ENCODE peak calls at places on chromosome 4, in six cellular contexts. One of them, this sample, is unnamed.

GRCh38 chr4:100366213-100366612 is 151.6 kb downstream of the EMCN start:
- DNase-seq in H9: peak; percentile 31
- DNase-seq in AG10803: no peak
- DNase-seq in PC-3: no peak
- DNase-seq in Peyer's patch: no peak
- DNase-seq in cardiac muscle cell: no peak
- DNase-seq in this sample: no peak

GRCh38 chr4:76028242-76028859 is 5.1 kb upstream of the CXCL10 start:
- DNase-seq in PC-3: no peak
- DNase-seq in cardiac muscle cell: no peak
- DNase-seq in H9: no peak
- DNase-seq in Peyer's patch: no peak
- DNase-seq in AG10803: no peak
- DNase-seq in this sample: no peak

GRCh38 chr4:17385403-17385802 is 126.5 kb downstream of the QDPR start:
- DNase-seq in AG10803: peak; percentile 44
- DNase-seq in H9: no peak
- DNase-seq in Peyer's patch: no peak
- DNase-seq in cardiac muscle cell: peak; percentile 1
- DNase-seq in PC-3: no peak
- DNase-seq in this sample: no peak

GRCh38 chr4:94304365-94304971 is 38.2 kb downstream of the HPGDS start:
- DNase-seq in Peyer's patch: no peak
- DNase-seq in cardiac muscle cell: peak; percentile 56
- DNase-seq in PC-3: peak; percentile 60
- DNase-seq in AG10803: peak; percentile 19
- DNase-seq in H9: no peak
- DNase-seq in this sample: no peak

GRCh38 chr4:48752726-48753125 is 27.4 kb downstream of the FRYL start:
- DNase-seq in Peyer's patch: no peak
- DNase-seq in AG10803: peak; percentile 19
- DNase-seq in PC-3: no peak
- DNase-seq in cardiac muscle cell: no peak
- DNase-seq in H9: no peak
- DNase-seq in this sample: no peak

GRCh38 chr4:141153751-141154510 is 20.7 kb upstream of the RNF150 start:
- DNase-seq in AG10803: no peak
- DNase-seq in H9: no peak
- DNase-seq in Peyer's patch: no peak
- DNase-seq in cardiac muscle cell: peak; percentile 52
- DNase-seq in PC-3: no peak
- DNase-seq in this sample: no peak

GRCh38 chr4:139951051-139951450 is 202.9 kb downstream of the MAML3 start:
- DNase-seq in cardiac muscle cell: no peak
- DNase-seq in H9: no peak
- DNase-seq in Peyer's patch: no peak
- DNase-seq in AG10803: peak; percentile 73
- DNase-seq in PC-3: no peak
- DNase-seq in this sample: no peak

GRCh38 chr4:48665555-48666186 is 114.4 kb downstream of the FRYL start:
- DNase-seq in H9: no peak
- DNase-seq in PC-3: peak; percentile 73
- DNase-seq in Peyer's patch: no peak
- DNase-seq in AG10803: no peak
- DNase-seq in cardiac muscle cell: no peak
- DNase-seq in this sample: no peak

GRCh38 chr4:151658959-151659593 is 101.7 kb downstream of the GATB start:
- DNase-seq in cardiac muscle cell: no peak
- DNase-seq in Peyer's patch: no peak
- DNase-seq in H9: no peak
- DNase-seq in PC-3: no peak
- DNase-seq in AG10803: peak; percentile 84
- DNase-seq in this sample: no peak

GRCh38 chr4:25535701-25536473 is 119.8 kb upstream of the SLC34A2 start:
- DNase-seq in H9: no peak
- DNase-seq in cardiac muscle cell: no peak
- DNase-seq in Peyer's patch: no peak
- DNase-seq in AG10803: no peak
- DNase-seq in PC-3: no peak
- DNase-seq in this sample: no peak

GRCh38 chr4:186693159-186693815 is 30.4 kb downstream of the FAT1 start:
- DNase-seq in Peyer's patch: no peak
- DNase-seq in PC-3: peak; percentile 90
- DNase-seq in cardiac muscle cell: no peak
- DNase-seq in H9: no peak
- DNase-seq in AG10803: peak; percentile 94
- DNase-seq in this sample: no peak

GRCh38 chr4:27000820-27001219 is 140.2 kb downstream of the STIM2 start:
- DNase-seq in PC-3: peak; percentile 32
- DNase-seq in cardiac muscle cell: peak; percentile 25
- DNase-seq in AG10803: no peak
- DNase-seq in Peyer's patch: no peak
- DNase-seq in H9: no peak
- DNase-seq in this sample: no peak

GRCh38 chr4:96983830-96984229 is 1143.9 kb downstream of the PDHA2 start:
- DNase-seq in H9: no peak
- DNase-seq in PC-3: no peak
- DNase-seq in AG10803: no peak
- DNase-seq in Peyer's patch: no peak
- DNase-seq in cardiac muscle cell: no peak
- DNase-seq in this sample: no peak

GRCh38 chr4:75179510-75179909 is 246.6 kb downstream of the PARM1 start:
- DNase-seq in H9: no peak
- DNase-seq in cardiac muscle cell: peak; percentile 18
- DNase-seq in AG10803: no peak
- DNase-seq in Peyer's patch: no peak
- DNase-seq in PC-3: no peak
- DNase-seq in this sample: no peak

GRCh38 chr4:15562623-15563022 is 92.5 kb downstream of the FBXL5 start:
- DNase-seq in PC-3: no peak
- DNase-seq in Peyer's patch: no peak
- DNase-seq in AG10803: no peak
- DNase-seq in cardiac muscle cell: no peak
- DNase-seq in H9: no peak
- DNase-seq in this sample: no peak

GRCh38 chr4:116838609-116839008 is 246.8 kb downstream of the TRAM1L1 start:
- DNase-seq in PC-3: no peak
- DNase-seq in cardiac muscle cell: no peak
- DNase-seq in Peyer's patch: no peak
- DNase-seq in AG10803: no peak
- DNase-seq in H9: no peak
- DNase-seq in this sample: no peak

GRCh38 chr4:1402021-1402515 is 4.2 kb downstream of the NKX1-1 start:
- DNase-seq in H9: peak; percentile 28
- DNase-seq in AG10803: no peak
- DNase-seq in cardiac muscle cell: no peak
- DNase-seq in PC-3: no peak
- DNase-seq in Peyer's patch: no peak
- DNase-seq in this sample: no peak

GRCh38 chr4:107977482-107977881 is 12.2 kb upstream of the HADH start:
- DNase-seq in AG10803: no peak
- DNase-seq in PC-3: no peak
- DNase-seq in H9: no peak
- DNase-seq in cardiac muscle cell: no peak
- DNase-seq in Peyer's patch: no peak
- DNase-seq in this sample: no peak

GRCh38 chr4:3352505-3352904 is 59.7 kb downstream of the RGS12 start:
- DNase-seq in cardiac muscle cell: no peak
- DNase-seq in Peyer's patch: no peak
- DNase-seq in AG10803: no peak
- DNase-seq in H9: no peak
- DNase-seq in PC-3: no peak
- DNase-seq in this sample: no peak

GRCh38 chr4:71732706-71733105 is 51.2 kb downstream of the GC start:
- DNase-seq in Peyer's patch: no peak
- DNase-seq in cardiac muscle cell: peak; percentile 60
- DNase-seq in PC-3: peak; percentile 73
- DNase-seq in AG10803: peak; percentile 36
- DNase-seq in H9: no peak
- DNase-seq in this sample: no peak

GRCh38 chr4:40897557-40898203 is 147.9 kb downstream of the NSUN7 start:
- DNase-seq in AG10803: peak; percentile 56
- DNase-seq in cardiac muscle cell: peak; percentile 86
- DNase-seq in H9: peak; percentile 82
- DNase-seq in Peyer's patch: peak; percentile 53
- DNase-seq in PC-3: peak; percentile 75
- DNase-seq in this sample: peak; percentile 23

GRCh38 chr4:59457576-59457975 is 1742.5 kb upstream of the ADGRL3 start:
- DNase-seq in cardiac muscle cell: no peak
- DNase-seq in PC-3: no peak
- DNase-seq in Peyer's patch: no peak
- DNase-seq in AG10803: no peak
- DNase-seq in H9: no peak
- DNase-seq in this sample: no peak

GRCh38 chr4:103996637-103997036 is 276.9 kb upstream of the TACR3 start:
- DNase-seq in Peyer's patch: no peak
- DNase-seq in H9: peak; percentile 82
- DNase-seq in cardiac muscle cell: peak; percentile 56
- DNase-seq in PC-3: peak; percentile 72
- DNase-seq in AG10803: peak; percentile 30
- DNase-seq in this sample: no peak

GRCh38 chr4:95178938-95179337 is 369.8 kb downstream of the UNC5C start:
- DNase-seq in AG10803: no peak
- DNase-seq in H9: no peak
- DNase-seq in Peyer's patch: no peak
- DNase-seq in PC-3: peak; percentile 10
- DNase-seq in cardiac muscle cell: no peak
- DNase-seq in this sample: no peak

GRCh38 chr4:149901128-149901527 is 85.5 kb upstream of the IQCM start:
- DNase-seq in PC-3: no peak
- DNase-seq in AG10803: no peak
- DNase-seq in cardiac muscle cell: no peak
- DNase-seq in Peyer's patch: no peak
- DNase-seq in H9: no peak
- DNase-seq in this sample: no peak

GRCh38 chr4:149896428-149896827 is 80.8 kb upstream of the IQCM start:
- DNase-seq in AG10803: peak; percentile 62
- DNase-seq in H9: no peak
- DNase-seq in cardiac muscle cell: peak; percentile 26
- DNase-seq in PC-3: peak; percentile 55
- DNase-seq in Peyer's patch: no peak
- DNase-seq in this sample: no peak

GRCh38 chr4:149897784-149898183 is 82.1 kb upstream of the IQCM start:
- DNase-seq in Peyer's patch: no peak
- DNase-seq in AG10803: peak; percentile 20
- DNase-seq in PC-3: peak; percentile 18
- DNase-seq in H9: no peak
- DNase-seq in cardiac muscle cell: peak; percentile 12
- DNase-seq in this sample: no peak
- TF ChIP-seq CTCF in Peyer's patch: no peak
- TF ChIP-seq CTCF in AG10803: peak; percentile 65
- TF ChIP-seq CTCF in PC-3: peak; percentile 66
- TF ChIP-seq CTCF in H9: peak; percentile 71
- TF ChIP-seq CTCF in cardiac muscle cell: no peak
- TF ChIP-seq CTCF in this sample: no peak

GRCh38 chr4:128061566-128062536 is 739 bp downstream of the LARP1B start:
- DNase-seq in H9: peak; percentile 76
- DNase-seq in cardiac muscle cell: peak; percentile 76
- DNase-seq in AG10803: peak; percentile 25
- DNase-seq in Peyer's patch: peak; percentile 55
- DNase-seq in PC-3: peak; percentile 59
- DNase-seq in this sample: peak; percentile 53
- TF ChIP-seq CTCF in H9: peak; percentile 26
- TF ChIP-seq CTCF in cardiac muscle cell: no peak
- TF ChIP-seq CTCF in AG10803: peak; percentile 12
- TF ChIP-seq CTCF in Peyer's patch: no peak
- TF ChIP-seq CTCF in PC-3: peak; percentile 13
- TF ChIP-seq CTCF in this sample: no peak

GRCh38 chr4:173134426-173134825 is 34.2 kb upstream of the GALNT7 start:
- DNase-seq in cardiac muscle cell: no peak
- DNase-seq in H9: no peak
- DNase-seq in Peyer's patch: no peak
- DNase-seq in AG10803: no peak
- DNase-seq in PC-3: no peak
- DNase-seq in this sample: no peak

GRCh38 chr4:173139561-173139960 is 29.1 kb upstream of the GALNT7 start:
- DNase-seq in H9: no peak
- DNase-seq in cardiac muscle cell: no peak
- DNase-seq in Peyer's patch: no peak
- DNase-seq in AG10803: no peak
- DNase-seq in PC-3: no peak
- DNase-seq in this sample: no peak

GRCh38 chr4:173135241-173135847 is 33.3 kb upstream of the GALNT7 start:
- DNase-seq in AG10803: peak; percentile 17
- DNase-seq in Peyer's patch: no peak
- DNase-seq in PC-3: no peak
- DNase-seq in cardiac muscle cell: no peak
- DNase-seq in H9: no peak
- DNase-seq in this sample: no peak

DNA sequence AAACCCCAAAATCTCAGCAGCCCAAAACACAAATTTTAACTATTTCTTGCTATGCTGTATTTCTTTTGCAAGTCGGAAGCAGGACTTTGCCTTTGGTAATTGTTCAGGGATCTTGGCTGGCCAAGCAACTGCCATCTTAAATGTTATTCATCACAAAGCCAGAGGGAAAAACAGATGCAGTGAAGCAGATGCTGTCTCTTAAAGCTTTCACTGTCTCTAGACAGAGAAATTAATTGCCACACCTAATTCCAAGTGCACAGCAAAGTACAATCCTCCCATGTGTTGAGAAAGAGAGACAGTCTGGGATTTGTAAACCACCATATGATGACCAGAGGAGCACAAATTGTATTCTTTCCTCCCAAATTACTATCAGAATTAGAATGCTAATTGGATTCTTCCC is 30.0 kb upstream of the GALNT7 start:
- DNase-seq in PC-3: no peak
- DNase-seq in H9: no peak
- DNase-seq in Peyer's patch: no peak
- DNase-seq in cardiac muscle cell: no peak
- DNase-seq in AG10803: no peak
- DNase-seq in this sample: no peak
- TF ChIP-seq CTCF in PC-3: no peak
- TF ChIP-seq CTCF in H9: no peak
- TF ChIP-seq CTCF in Peyer's patch: no peak
- TF ChIP-seq CTCF in cardiac muscle cell: no peak
- TF ChIP-seq CTCF in AG10803: no peak
- TF ChIP-seq CTCF in this sample: no peak

DNA sequence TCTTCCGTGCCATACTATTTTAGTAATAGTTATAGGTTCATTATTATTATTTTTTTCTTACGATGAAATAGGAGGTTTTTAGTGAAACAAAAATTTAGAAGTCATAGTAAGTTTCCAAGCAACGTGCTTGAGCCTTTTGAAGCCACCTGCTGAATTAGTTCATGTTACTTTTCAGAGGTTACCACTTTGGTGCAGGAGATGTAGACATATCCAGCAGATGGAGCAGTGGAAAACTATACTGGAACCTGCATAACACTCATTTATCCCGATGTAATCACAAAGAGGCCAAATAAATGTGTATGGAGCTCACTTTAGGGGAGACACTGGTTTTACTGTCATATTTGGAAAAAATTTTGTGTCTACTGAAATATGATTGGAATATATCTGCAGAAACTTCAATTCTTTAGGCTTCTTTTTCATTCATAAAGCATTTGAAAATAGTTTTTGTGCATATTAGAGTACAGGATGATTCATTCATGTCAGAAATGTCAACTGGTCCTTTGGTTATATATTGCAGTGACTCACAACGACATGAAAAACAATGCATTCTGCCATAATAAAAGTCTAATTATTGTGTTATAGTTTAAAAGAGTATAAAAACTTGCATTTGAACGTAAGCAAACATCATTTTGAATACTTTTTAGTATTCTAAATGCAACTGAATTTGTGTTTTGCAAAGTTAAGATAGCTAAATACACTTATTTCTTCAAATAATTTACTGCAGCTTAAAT is 2182.9 kb upstream of the TENM3 start:
- DNase-seq in cardiac muscle cell: peak; percentile 21
- DNase-seq in AG10803: no peak
- DNase-seq in Peyer's patch: no peak
- DNase-seq in H9: no peak
- DNase-seq in PC-3: peak; percentile 9
- DNase-seq in this sample: no peak
- TF ChIP-seq CTCF in cardiac muscle cell: no peak
- TF ChIP-seq CTCF in AG10803: no peak
- TF ChIP-seq CTCF in Peyer's patch: no peak
- TF ChIP-seq CTCF in H9: peak; percentile 32
- TF ChIP-seq CTCF in PC-3: no peak
- TF ChIP-seq CTCF in this sample: no peak

This sample was measured in natural killer cell.